ENCODE peak calls at places on chromosome 1, in four cellular contexts. Y is foreskin fibroblast, U is neural crest cell, H is fibroblast of pulmonary artery. L is an unnamed sample.

GRCh38 chr1:91278754-91279153 is 125.9 kb downstream of the HFM1 start:
- DNase-seq in Y (no peak), U (no peak), H (peak; percentile 53), L (no peak)

GRCh38 chr1:39540504-39541031 is 36.0 kb downstream of the PABPC4 start:
- DNase-seq in Y (peak; percentile 59), U (no peak), H (peak; percentile 51), L (no peak)

GRCh38 chr1:229342305-229342901 is 444 bp downstream of the CCSAP start:
- DNase-seq in Y (peak; percentile 62), U (peak; percentile 77), H (peak; percentile 58), L (peak; percentile 92)

GRCh38 chr1:198672124-198672523 is 33.3 kb downstream of the PTPRC start:
- DNase-seq in Y (peak; percentile 50), U (no peak), H (peak; percentile 60), L (no peak)

GRCh38 chr1:13994386-13994785 is 294.4 kb downstream of the PRDM2 start:
- DNase-seq in Y (no peak), U (no peak), H (no peak), L (no peak)

GRCh38 chr1:184910005-184910404 is 64.3 kb downstream of the NIBAN1 start:
- DNase-seq in Y (no peak), U (no peak), H (no peak), L (no peak)

GRCh38 chr1:170273556-170274501 is 128.1 kb downstream of the NTMT2 start:
- DNase-seq in Y (no peak), U (no peak), H (no peak), L (no peak)

GRCh38 chr1:47906009-47906432 is 91.2 kb downstream of the TRABD2B start:
- DNase-seq in Y (peak; percentile 27), U (no peak), H (peak; percentile 6), L (peak; percentile 55)

GRCh38 chr1:166151804-166152203 is 15.0 kb downstream of the FAM78B start:
- DNase-seq in Y (no peak), U (no peak), H (no peak), L (no peak)

GRCh38 chr1:28775121-28775942 is 36.6 kb upstream of the OPRD1 start:
- DNase-seq in Y (peak; percentile 52), U (no peak), H (peak; percentile 63), L (peak; percentile 46)

GRCh38 chr1:159859757-159860156 is 2.7 kb downstream of the VSIG8 start:
- DNase-seq in Y (no peak), U (no peak), H (no peak), L (no peak)

GRCh38 chr1:228873714-228874113 is 138.4 kb downstream of the RHOU start:
- DNase-seq in Y (no peak), U (no peak), H (no peak), L (no peak)

DNA sequence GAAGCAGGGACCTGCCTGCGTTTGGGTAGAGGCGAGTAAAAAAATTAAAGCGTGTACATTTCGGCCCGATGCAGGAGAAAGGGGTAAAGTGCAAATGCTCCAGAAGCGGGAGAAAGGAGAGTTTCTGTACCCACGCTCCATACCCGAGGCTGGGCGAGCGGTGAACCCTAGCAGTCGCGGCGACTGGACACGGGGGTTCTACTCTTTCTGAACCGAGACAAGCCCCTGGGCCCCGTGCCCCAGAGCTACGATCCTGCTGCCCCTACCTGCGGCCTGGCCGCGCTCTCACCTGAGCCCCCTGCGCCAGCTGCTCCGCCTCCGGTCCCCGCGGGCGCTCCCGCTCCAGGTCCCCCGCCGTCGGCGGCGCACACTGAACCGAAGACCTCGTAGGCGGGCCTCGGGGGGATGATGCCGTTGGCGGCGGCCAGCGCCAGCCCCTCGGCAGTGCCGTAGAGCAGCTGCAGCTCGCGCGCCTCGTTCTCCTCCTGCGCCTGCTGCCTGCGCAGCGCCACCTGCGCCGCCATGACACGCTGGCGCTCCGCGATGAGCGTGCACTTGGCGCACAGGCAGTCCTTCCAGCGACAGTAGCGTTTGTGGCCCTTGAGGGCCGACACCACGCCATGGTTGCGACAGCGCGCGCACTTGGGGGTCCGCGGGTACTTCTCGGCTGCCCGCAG is 2.4 kb downstream of the DMRTA2 start:
- DNase-seq in Y (no peak), U (no peak), H (no peak), L (no peak)
- TF ChIP-seq CTCF in Y (no peak), U (no peak), H (no peak), L (no peak)

GRCh38 chr1:43282220-43283195 is 2.9 kb downstream of the C1orf210 start:
- DNase-seq in Y (no peak), U (no peak), H (no peak), L (no peak)

GRCh38 chr1:43284711-43285110 is 670 bp downstream of the C1orf210 start:
- DNase-seq in Y (no peak), U (no peak), H (no peak), L (no peak)

GRCh38 chr1:43286115-43286514 is 734 bp upstream of the C1orf210 start:
- DNase-seq in Y (no peak), U (no peak), H (no peak), L (no peak)

GRCh38 chr1:43285269-43285986 is at the start of gene C1orf210:
- DNase-seq in Y (no peak), U (no peak), H (no peak), L (peak; percentile 97)

DNA sequence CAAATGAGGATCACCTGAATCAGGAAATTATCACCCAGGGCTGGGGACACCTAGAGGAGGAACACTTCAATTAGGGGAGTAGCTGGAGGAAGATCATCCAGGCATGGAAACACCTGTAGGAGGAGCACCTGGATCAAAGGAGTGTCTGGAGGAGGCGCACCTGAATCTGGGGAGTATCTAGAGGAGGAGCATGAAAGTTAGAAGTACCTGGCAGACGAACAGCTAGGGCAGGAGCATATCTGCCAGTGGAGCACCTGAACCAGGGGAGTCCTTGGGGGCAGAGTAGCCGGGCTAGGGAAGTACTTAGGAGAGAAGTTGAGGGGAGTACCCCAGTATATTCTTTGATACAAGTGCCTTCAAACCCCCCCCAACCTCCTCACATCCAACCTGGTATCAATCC is 1.3 kb downstream of the C1orf210 start:
- DNase-seq in Y (no peak), U (no peak), H (no peak), L (no peak)
- TF ChIP-seq CTCF in Y (no peak), U (no peak), H (no peak), L (no peak)

GRCh38 chr1:35773711-35774110 is 3.9 kb upstream of the CLSPN start:
- DNase-seq in Y (no peak), U (no peak), H (no peak), L (no peak)

GRCh38 chr1:35764283-35764682 is 5.5 kb downstream of the CLSPN start:
- DNase-seq in Y (no peak), U (no peak), H (no peak), L (no peak)

GRCh38 chr1:35769188-35769758 is 505 bp downstream of the CLSPN start:
- DNase-seq in Y (peak; percentile 84), U (peak; percentile 83), H (peak; percentile 83), L (peak; percentile 88)

GRCh38 chr1:35768350-35769187 is 1.2 kb downstream of the CLSPN start:
- DNase-seq in Y (no peak), U (no peak), H (peak; percentile 4), L (no peak)

GRCh38 chr1:35769759-35770446 is at the start of gene CLSPN:
- DNase-seq in Y (peak; percentile 92), U (peak; percentile 97), H (peak; percentile 95), L (peak; percentile 97)
- TF ChIP-seq CTCF in Y (no peak), U (no peak), H (no peak), L (no peak)

DNA sequence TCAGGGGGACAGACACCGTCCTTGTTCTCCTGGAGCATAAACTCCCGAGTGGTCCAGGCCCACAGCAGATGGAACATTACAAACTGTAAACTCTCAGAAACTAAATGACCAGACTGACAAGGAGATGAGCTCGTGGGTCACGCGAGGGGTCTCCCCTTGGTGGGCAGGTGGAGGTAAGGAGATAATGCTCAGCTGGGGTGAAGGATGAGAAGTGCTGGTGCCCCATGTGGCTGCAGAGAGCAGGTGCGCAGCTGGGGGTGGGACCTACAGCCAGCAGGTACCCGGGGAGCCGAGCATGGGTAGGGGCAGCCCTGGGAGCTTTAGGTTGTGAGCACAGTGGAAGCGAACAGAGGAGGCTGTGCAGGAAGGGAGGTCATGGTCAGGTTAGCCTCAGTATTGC is 40.1 kb downstream of the AJAP1 start:
- DNase-seq in Y (no peak), U (no peak), H (no peak), L (no peak)
- TF ChIP-seq CTCF in Y (no peak), U (no peak), H (no peak), L (no peak)

GRCh38 chr1:200875416-200875815 is 2.6 kb downstream of the GPR25 start:
- DNase-seq in Y (no peak), U (no peak), H (no peak), L (no peak)

GRCh38 chr1:200874694-200875093 is 1.9 kb downstream of the GPR25 start:
- DNase-seq in Y (no peak), U (no peak), H (no peak), L (no peak)

GRCh38 chr1:200873116-200873670 is 412 bp downstream of the GPR25 start:
- DNase-seq in Y (no peak), U (no peak), H (no peak), L (no peak)

GRCh38 chr1:200872446-200873115 is at the start of gene GPR25:
- DNase-seq in Y (no peak), U (no peak), H (no peak), L (no peak)

GRCh38 chr1:200873671-200874397 is 1.1 kb downstream of the GPR25 start:
- DNase-seq in Y (no peak), U (no peak), H (no peak), L (no peak)
- TF ChIP-seq CTCF in Y (no peak), U (no peak), H (no peak), L (no peak)